ENCODE peak calls at places on chromosomes 16 and 17, in five cellular contexts. One of them, this sample, is unnamed.

GRCh38 chr17:77455878-77456234 is 315.1 kb downstream of the SEC14L1 start:
- DNase-seq in lung: no peak
- DNase-seq in fibroblast of mammary gland: no peak
- DNase-seq in choroid plexus epithelial cell: no peak
- DNase-seq in cardiac muscle cell: no peak
- DNase-seq in this sample: no peak

GRCh38 chr17:83200231-83200699 is 120.9 kb downstream of the METRNL start:
- DNase-seq in lung: peak
- DNase-seq in fibroblast of mammary gland: peak
- DNase-seq in choroid plexus epithelial cell: no peak
- DNase-seq in cardiac muscle cell: no peak
- DNase-seq in this sample: peak

GRCh38 chr16:66131156-66131807 is 235.2 kb upstream of the CDH5 start:
- DNase-seq in lung: no peak
- DNase-seq in fibroblast of mammary gland: peak
- DNase-seq in choroid plexus epithelial cell: peak
- DNase-seq in cardiac muscle cell: peak
- DNase-seq in this sample: peak

GRCh38 chr17:73029941-73030340 is 62.5 kb downstream of the SLC39A11 start:
- DNase-seq in lung: no peak
- DNase-seq in fibroblast of mammary gland: no peak
- DNase-seq in choroid plexus epithelial cell: no peak
- DNase-seq in cardiac muscle cell: no peak
- DNase-seq in this sample: no peak

GRCh38 chr17:77534137-77534536 is 393.4 kb downstream of the SEC14L1 start:
- DNase-seq in lung: no peak
- DNase-seq in fibroblast of mammary gland: no peak
- DNase-seq in choroid plexus epithelial cell: no peak
- DNase-seq in cardiac muscle cell: no peak
- DNase-seq in this sample: no peak

GRCh38 chr17:73535746-73536145 is 108.5 kb downstream of the SDK2 start:
- DNase-seq in lung: no peak
- DNase-seq in fibroblast of mammary gland: no peak
- DNase-seq in choroid plexus epithelial cell: no peak
- DNase-seq in cardiac muscle cell: no peak
- DNase-seq in this sample: no peak

GRCh38 chr17:13426991-13427390 is 174.7 kb downstream of the HS3ST3A1 start:
- DNase-seq in lung: no peak
- DNase-seq in fibroblast of mammary gland: no peak
- DNase-seq in choroid plexus epithelial cell: no peak
- DNase-seq in cardiac muscle cell: no peak
- DNase-seq in this sample: no peak

GRCh38 chr17:12388206-12388605 is 277.5 kb upstream of the MYOCD start:
- DNase-seq in lung: no peak
- DNase-seq in fibroblast of mammary gland: peak
- DNase-seq in choroid plexus epithelial cell: peak
- DNase-seq in cardiac muscle cell: no peak
- DNase-seq in this sample: peak

GRCh38 chr16:72064361-72064894 is 1.4 kb downstream of the HPR start:
- DNase-seq in lung: no peak
- DNase-seq in fibroblast of mammary gland: no peak
- DNase-seq in choroid plexus epithelial cell: no peak
- DNase-seq in cardiac muscle cell: no peak
- DNase-seq in this sample: no peak

GRCh38 chr17:27945333-27945616 is 52.1 kb upstream of the LYRM9 start:
- DNase-seq in lung: no peak
- DNase-seq in fibroblast of mammary gland: no peak
- DNase-seq in choroid plexus epithelial cell: no peak
- DNase-seq in cardiac muscle cell: no peak
- DNase-seq in this sample: no peak

GRCh38 chr17:73422121-73422520 is 110.3 kb upstream of the CDC42EP4 start:
- DNase-seq in lung: no peak
- DNase-seq in fibroblast of mammary gland: no peak
- DNase-seq in choroid plexus epithelial cell: no peak
- DNase-seq in cardiac muscle cell: no peak
- DNase-seq in this sample: no peak

GRCh38 chr17:45129426-45129939 is 2.8 kb downstream of the PLCD3 start:
- DNase-seq in lung: no peak
- DNase-seq in fibroblast of mammary gland: no peak
- DNase-seq in choroid plexus epithelial cell: no peak
- DNase-seq in cardiac muscle cell: no peak
- DNase-seq in this sample: no peak

GRCh38 chr16:87133112-87133850 is 183.9 kb downstream of the C16orf95 start:
- DNase-seq in lung: no peak
- DNase-seq in fibroblast of mammary gland: no peak
- DNase-seq in choroid plexus epithelial cell: no peak
- DNase-seq in cardiac muscle cell: no peak
- DNase-seq in this sample: no peak

GRCh38 chr17:55341432-55341831 is 76.7 kb downstream of the HLF start:
- DNase-seq in lung: no peak
- DNase-seq in fibroblast of mammary gland: peak
- DNase-seq in choroid plexus epithelial cell: peak
- DNase-seq in cardiac muscle cell: peak
- DNase-seq in this sample: no peak

GRCh38 chr16:46555981-46556380 is 65.2 kb downstream of the SHCBP1 start:
- DNase-seq in lung: no peak
- DNase-seq in fibroblast of mammary gland: peak
- DNase-seq in choroid plexus epithelial cell: no peak
- DNase-seq in cardiac muscle cell: no peak
- DNase-seq in this sample: no peak

GRCh38 chr17:57135026-57135747 is 50.1 kb downstream of the AKAP1 start:
- DNase-seq in lung: no peak
- DNase-seq in fibroblast of mammary gland: no peak
- DNase-seq in choroid plexus epithelial cell: no peak
- DNase-seq in cardiac muscle cell: no peak
- DNase-seq in this sample: no peak

GRCh38 chr17:64001763-64002529 is 3.8 kb downstream of the PRR29 start:
- DNase-seq in lung: peak
- DNase-seq in fibroblast of mammary gland: peak
- DNase-seq in choroid plexus epithelial cell: peak
- DNase-seq in cardiac muscle cell: peak
- DNase-seq in this sample: peak

GRCh38 chr16:882256-882655 is 81.7 kb upstream of the GNG13 start:
- DNase-seq in lung: no peak
- DNase-seq in fibroblast of mammary gland: no peak
- DNase-seq in choroid plexus epithelial cell: no peak
- DNase-seq in cardiac muscle cell: no peak
- DNase-seq in this sample: no peak

GRCh38 chr17:10019941-10020403 is 114.9 kb upstream of the RCVRN start:
- DNase-seq in lung: no peak
- DNase-seq in fibroblast of mammary gland: no peak
- DNase-seq in choroid plexus epithelial cell: no peak
- DNase-seq in cardiac muscle cell: no peak
- DNase-seq in this sample: no peak

DNA sequence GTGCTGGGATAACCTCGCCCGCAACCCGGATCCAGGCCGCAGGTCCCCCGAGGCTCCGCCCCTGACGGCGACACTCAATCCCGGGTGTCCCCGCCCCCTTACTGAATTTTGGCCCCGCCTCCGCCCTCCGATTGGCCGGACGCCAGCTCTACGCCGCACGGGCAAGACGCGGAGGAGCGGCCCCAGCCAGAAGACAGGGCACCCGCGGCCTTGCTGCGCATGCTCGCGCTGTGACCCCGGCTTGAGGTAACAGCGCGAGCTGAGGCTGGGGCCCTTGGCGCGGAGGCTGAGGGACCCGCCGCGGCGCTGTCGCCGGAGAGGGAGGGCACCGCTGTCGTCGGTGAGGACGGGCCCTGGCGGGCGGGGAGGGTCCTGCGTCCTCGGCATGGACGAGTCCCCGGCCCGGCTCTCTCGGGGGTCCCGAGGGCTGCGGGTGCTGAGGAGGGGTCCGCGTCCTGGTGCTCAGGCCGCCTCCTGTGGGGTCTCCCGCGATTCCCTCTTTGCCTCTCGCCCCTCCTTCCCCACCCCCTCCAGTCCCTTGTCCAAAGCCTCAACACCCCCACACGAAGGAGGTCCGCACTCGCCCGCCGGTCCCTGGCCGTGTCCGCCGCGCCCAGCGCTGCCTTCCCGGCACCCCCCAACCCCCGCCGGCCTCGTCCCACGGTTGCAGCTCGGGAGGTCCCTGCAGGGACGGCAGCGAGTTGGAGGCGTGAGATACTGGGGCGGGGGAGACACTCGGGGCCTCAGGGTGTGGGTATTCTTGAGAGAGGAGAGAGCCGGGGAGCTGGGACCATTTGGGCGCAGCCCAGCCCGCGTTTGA is at the start of gene FLYWCH2:
- DNase-seq in lung: peak
- DNase-seq in fibroblast of mammary gland: peak
- DNase-seq in choroid plexus epithelial cell: peak
- DNase-seq in cardiac muscle cell: peak
- DNase-seq in this sample: peak
- TF ChIP-seq CTCF in lung: no peak
- TF ChIP-seq CTCF in fibroblast of mammary gland: no peak
- TF ChIP-seq CTCF in choroid plexus epithelial cell: no peak
- TF ChIP-seq CTCF in cardiac muscle cell: no peak
- TF ChIP-seq CTCF in this sample: no peak

GRCh38 chr17:39664581-39665561 is at the start of gene TCAP:
- DNase-seq in lung: no peak
- DNase-seq in fibroblast of mammary gland: no peak
- DNase-seq in choroid plexus epithelial cell: no peak
- DNase-seq in cardiac muscle cell: no peak
- DNase-seq in this sample: no peak
- H3K4me3 ChIP-seq in lung: no peak
- H3K4me3 ChIP-seq in fibroblast of mammary gland: no peak
- H3K4me3 ChIP-seq in choroid plexus epithelial cell: no peak
- H3K4me3 ChIP-seq in cardiac muscle cell: peak
- H3K4me3 ChIP-seq in this sample: no peak

DNA sequence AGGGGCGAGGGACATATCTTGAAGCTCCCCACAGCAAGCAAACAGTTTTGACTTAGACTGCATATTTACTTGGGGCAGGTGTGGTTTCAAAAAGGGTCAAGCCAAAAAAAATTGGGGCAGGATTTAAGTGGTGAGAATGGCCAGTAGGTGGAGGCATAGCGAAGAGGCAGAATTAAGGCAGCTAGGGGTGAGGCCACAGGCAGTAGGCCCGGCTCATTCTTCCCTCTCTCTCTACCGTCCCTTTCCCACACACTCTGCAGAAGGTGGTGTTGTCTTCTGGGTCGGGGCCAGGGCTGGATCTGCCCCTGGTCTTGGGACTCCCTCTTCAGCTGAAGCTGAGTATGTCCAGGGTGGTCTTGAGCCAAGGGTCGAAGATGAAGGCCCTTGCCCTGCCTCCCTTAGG is 2.6 kb downstream of the SHBG start:
- DNase-seq in lung: no peak
- DNase-seq in fibroblast of mammary gland: peak
- DNase-seq in choroid plexus epithelial cell: peak
- DNase-seq in cardiac muscle cell: peak
- DNase-seq in this sample: peak
- TF ChIP-seq CTCF in lung: no peak
- TF ChIP-seq CTCF in fibroblast of mammary gland: peak
- TF ChIP-seq CTCF in choroid plexus epithelial cell: peak
- TF ChIP-seq CTCF in cardiac muscle cell: peak
- TF ChIP-seq CTCF in this sample: peak

DNA sequence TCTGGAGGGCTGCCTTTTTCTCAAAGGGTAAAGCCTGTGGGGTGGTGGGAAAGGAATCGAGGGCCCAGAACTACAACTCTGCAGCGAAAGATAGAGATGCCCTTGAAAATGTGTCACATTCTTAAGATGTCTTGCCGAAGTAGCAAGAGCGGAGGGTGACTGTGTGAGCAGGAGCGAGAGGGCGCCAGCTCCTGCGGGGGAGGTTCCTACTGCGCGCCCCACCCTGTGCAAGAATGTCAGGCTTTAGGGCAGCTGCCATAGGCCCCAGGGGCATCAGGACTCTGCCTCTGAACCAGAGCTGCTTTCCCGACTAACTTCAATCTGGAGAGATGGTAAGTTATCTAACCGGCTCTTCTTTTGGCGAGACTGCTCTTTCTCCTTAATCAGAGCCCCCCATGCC is 11.8 kb upstream of the ITGAE start:
- DNase-seq in lung: no peak
- DNase-seq in fibroblast of mammary gland: no peak
- DNase-seq in choroid plexus epithelial cell: no peak
- DNase-seq in cardiac muscle cell: no peak
- DNase-seq in this sample: no peak
- H3K4me3 ChIP-seq in lung: no peak
- H3K4me3 ChIP-seq in fibroblast of mammary gland: no peak
- H3K4me3 ChIP-seq in choroid plexus epithelial cell: no peak
- H3K4me3 ChIP-seq in cardiac muscle cell: no peak
- H3K4me3 ChIP-seq in this sample: no peak

GRCh38 chr16:31143036-31143888 is 6.6 kb downstream of the PRSS36 start:
- DNase-seq in lung: no peak
- DNase-seq in fibroblast of mammary gland: no peak
- DNase-seq in choroid plexus epithelial cell: no peak
- DNase-seq in cardiac muscle cell: no peak
- DNase-seq in this sample: no peak
- TF ChIP-seq CTCF in lung: no peak
- TF ChIP-seq CTCF in fibroblast of mammary gland: no peak
- TF ChIP-seq CTCF in choroid plexus epithelial cell: no peak
- TF ChIP-seq CTCF in cardiac muscle cell: no peak
- TF ChIP-seq CTCF in this sample: no peak

GRCh38 chr17:36657390-36657762 is 56.0 kb downstream of the MRM1 start:
- DNase-seq in lung: no peak
- DNase-seq in fibroblast of mammary gland: peak
- DNase-seq in choroid plexus epithelial cell: no peak
- DNase-seq in cardiac muscle cell: peak
- DNase-seq in this sample: no peak
- H3K4me3 ChIP-seq in lung: no peak
- H3K4me3 ChIP-seq in fibroblast of mammary gland: peak
- H3K4me3 ChIP-seq in choroid plexus epithelial cell: peak
- H3K4me3 ChIP-seq in cardiac muscle cell: peak
- H3K4me3 ChIP-seq in this sample: no peak

DNA sequence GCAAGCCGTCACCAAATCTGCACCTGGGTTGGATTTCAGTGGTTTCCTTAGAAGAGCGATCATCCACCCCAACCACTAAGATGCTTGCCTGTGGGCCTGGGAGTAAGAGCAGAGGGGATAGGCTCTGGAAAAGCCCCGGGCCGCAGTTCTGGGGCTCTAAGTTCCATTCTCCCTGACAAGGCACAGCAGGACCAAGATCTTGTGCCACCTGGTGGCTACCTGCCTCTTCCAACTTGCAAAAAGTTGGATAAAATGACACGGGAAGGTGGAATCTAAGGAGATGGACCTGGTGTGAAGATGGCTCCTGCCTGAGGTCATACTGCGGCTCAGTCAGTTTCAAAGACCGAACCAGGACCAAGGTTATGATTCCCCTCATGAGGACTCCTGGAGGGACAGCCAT is 42.3 kb downstream of the ABCC12 start:
- DNase-seq in lung: no peak
- DNase-seq in fibroblast of mammary gland: no peak
- DNase-seq in choroid plexus epithelial cell: no peak
- DNase-seq in cardiac muscle cell: no peak
- DNase-seq in this sample: no peak
- TF ChIP-seq CTCF in lung: no peak
- TF ChIP-seq CTCF in fibroblast of mammary gland: no peak
- TF ChIP-seq CTCF in choroid plexus epithelial cell: peak
- TF ChIP-seq CTCF in cardiac muscle cell: no peak
- TF ChIP-seq CTCF in this sample: no peak